ENCODE peak calls at places on chromosomes 1 and 21, in seven cellular contexts. E, V, M, Q, H, S and G are unnamed samples.

GRCh38 chr1:228033376-228033775 is 26.6 kb downstream of the WNT3A start:
- DNase-seq in E (no peak), V (no peak), M (no peak), Q (no peak), H (no peak), S (no peak), G (no peak)

GRCh38 chr21:32742470-32742869 is 14.7 kb upstream of the SYNJ1 start:
- DNase-seq in E (no peak), V (no peak), M (no peak), Q (no peak), H (no peak), S (no peak), G (no peak)

GRCh38 chr1:149936992-149937705 is 470 bp upstream of the MTMR11 start:
- DNase-seq in E (peak), V (no peak), M (peak), Q (no peak), H (peak), S (peak), G (no peak)

GRCh38 chr1:154765970-154766369 is 104.1 kb downstream of the KCNN3 start:
- DNase-seq in E (peak), V (no peak), M (no peak), Q (no peak), H (peak), S (peak), G (no peak)

GRCh38 chr1:4837752-4838151 is 183.3 kb downstream of the AJAP1 start:
- DNase-seq in E (no peak), V (no peak), M (no peak), Q (no peak), H (no peak), S (no peak), G (no peak)

GRCh38 chr1:228276361-228276831 is 68.6 kb downstream of the OBSCN start:
- DNase-seq in E (no peak), V (no peak), M (no peak), Q (no peak), H (peak), S (no peak), G (no peak)

GRCh38 chr1:197199923-197200467 is 53.5 kb upstream of the ASPM start:
- DNase-seq in E (peak), V (no peak), M (no peak), Q (no peak), H (no peak), S (peak), G (no peak)

GRCh38 chr1:66438062-66438970 is 95.6 kb upstream of the SGIP1 start:
- DNase-seq in E (no peak), V (no peak), M (no peak), Q (no peak), H (no peak), S (no peak), G (no peak)

GRCh38 chr1:19654386-19654785 is 10.3 kb downstream of the NBL1 start:
- DNase-seq in E (peak), V (no peak), M (no peak), Q (no peak), H (no peak), S (peak), G (no peak)

GRCh38 chr21:28944296-28944695 is 48.4 kb downstream of the LTN1 start:
- DNase-seq in E (no peak), V (no peak), M (no peak), Q (no peak), H (no peak), S (no peak), G (no peak)

GRCh38 chr1:145692785-145693443 is 14.3 kb downstream of the PDZK1 start:
- DNase-seq in E (peak), V (no peak), M (no peak), Q (no peak), H (no peak), S (no peak), G (no peak)

GRCh38 chr1:54273092-54273836 is 73.3 kb downstream of the MRPL37 start:
- DNase-seq in E (peak), V (no peak), M (peak), Q (no peak), H (peak), S (peak), G (peak)

GRCh38 chr1:27332536-27333281 is 9.1 kb upstream of the SYTL1 start:
- DNase-seq in E (peak), V (peak), M (no peak), Q (peak), H (peak), S (no peak), G (peak)

GRCh38 chr1:191669629-191670028 is 488.6 kb upstream of the RGS18 start:
- DNase-seq in E (no peak), V (no peak), M (no peak), Q (no peak), H (no peak), S (peak), G (no peak)

GRCh38 chr1:172609528-172609927 is 49.4 kb upstream of the FASLG start:
- DNase-seq in E (peak), V (no peak), M (no peak), Q (no peak), H (no peak), S (peak), G (no peak)

GRCh38 chr1:209497729-209498128 is 85.8 kb upstream of the CAMK1G start:
- DNase-seq in E (peak), V (no peak), M (no peak), Q (no peak), H (no peak), S (no peak), G (no peak)

GRCh38 chr1:21239181-21239580 is 51.1 kb downstream of the ECE1 start:
- DNase-seq in E (peak), V (no peak), M (no peak), Q (no peak), H (no peak), S (peak), G (no peak)

GRCh38 chr1:163069655-163070277 is 605 bp downstream of the RGS4 start:
- DNase-seq in E (peak), V (no peak), M (no peak), Q (no peak), H (no peak), S (no peak), G (no peak)

GRCh38 chr1:155698382-155699038 is 9.6 kb downstream of the DAP3 start:
- DNase-seq in E (peak), V (no peak), M (no peak), Q (no peak), H (peak), S (peak), G (no peak)

GRCh38 chr1:74681001-74681400 is 7.4 kb upstream of the ERICH3 start:
- DNase-seq in E (no peak), V (no peak), M (no peak), Q (no peak), H (no peak), S (no peak), G (no peak)

GRCh38 chr1:117368116-117369108 is 1.2 kb downstream of the MAN1A2 start:
- DNase-seq in E (peak), V (no peak), M (no peak), Q (no peak), H (no peak), S (peak), G (no peak)

GRCh38 chr1:175887981-175888428 is 144.6 kb upstream of the TNR start:
- DNase-seq in E (peak), V (peak), M (peak), Q (peak), H (peak), S (peak), G (peak)

GRCh38 chr21:37240978-37241377 is 26.2 kb downstream of the VPS26C start:
- DNase-seq in E (no peak), V (no peak), M (no peak), Q (no peak), H (no peak), S (no peak), G (no peak)

GRCh38 chr1:93448292-93448982 is 519 bp downstream of the FNBP1L start:
- DNase-seq in E (peak), V (peak), M (no peak), Q (no peak), H (peak), S (no peak), G (peak)

GRCh38 chr1:116911166-116911553 is 1.4 kb downstream of the PTGFRN start:
- DNase-seq in E (no peak), V (no peak), M (no peak), Q (no peak), H (no peak), S (no peak), G (no peak)

GRCh38 chr1:238489006-238489405 is 598.3 kb upstream of the ZP4 start:
- DNase-seq in E (no peak), V (no peak), M (no peak), Q (no peak), H (no peak), S (no peak), G (no peak)

GRCh38 chr1:32949519-32949918 is 15.1 kb downstream of the RNF19B start:
- DNase-seq in E (peak), V (no peak), M (no peak), Q (no peak), H (no peak), S (no peak), G (no peak)

GRCh38 chr1:15722411-15722810 is 13.6 kb upstream of the SLC25A34 start:
- DNase-seq in E (no peak), V (no peak), M (no peak), Q (no peak), H (no peak), S (no peak), G (no peak)

GRCh38 chr1:113874017-113874879 is 2.7 kb upstream of the PTPN22 start:
- DNase-seq in E (peak), V (no peak), M (no peak), Q (no peak), H (no peak), S (peak), G (no peak)

GRCh38 chr1:234546890-234547788 is 62.8 kb downstream of the IRF2BP2 start:
- DNase-seq in E (no peak), V (no peak), M (no peak), Q (no peak), H (no peak), S (no peak), G (no peak)

GRCh38 chr1:173477286-173478098 is at the start of gene PRDX6:
- DNase-seq in E (no peak), V (peak), M (peak), Q (peak), H (peak), S (no peak), G (peak)

GRCh38 chr1:59574085-59574484 is 240.7 kb upstream of the HOOK1 start:
- DNase-seq in E (no peak), V (no peak), M (no peak), Q (no peak), H (peak), S (peak), G (no peak)